ENCODE peak calls at places on chromosomes 5 and 9, in five cellular contexts. C is cardiac fibroblast, Q is right atrium auricular region, F is upper lobe of left lung, I is heart right ventricle. P is an unnamed sample.

GRCh38 chr5:114361724-114362196 is at the start of gene KCNN2:
- DNase-seq in I (peak; percentile 92), F (peak; percentile 86), C (peak; percentile 19), Q (peak; percentile 67), P (no peak)

GRCh38 chr9:16243798-16244197 is 626.7 kb downstream of the BNC2 start:
- DNase-seq in F (no peak), Q (no peak), I (no peak), C (no peak), P (no peak)

GRCh38 chr5:926416-927171 is 33.9 kb downstream of the TRIP13 start:
- DNase-seq in Q (no peak), I (no peak), F (peak; percentile 88), C (peak; percentile 45), P (no peak)

GRCh38 chr5:179488464-179488863 is 61.9 kb upstream of the RUFY1 start:
- DNase-seq in F (no peak), Q (no peak), I (no peak), C (peak; percentile 69), P (no peak)

GRCh38 chr5:39076757-39077475 is 2.7 kb upstream of the RICTOR start:
- DNase-seq in F (no peak), C (peak; percentile 17), I (no peak), Q (no peak), P (no peak)

GRCh38 chr5:1834721-1835425 is 33.7 kb downstream of the NDUFS6 start:
- DNase-seq in F (no peak), Q (no peak), I (no peak), C (no peak), P (no peak)

GRCh38 chr9:27442464-27442863 is 81.6 kb upstream of the IFNK start:
- DNase-seq in C (no peak), I (no peak), F (no peak), Q (no peak), P (no peak)

GRCh38 chr9:126475933-126476555 is 137.7 kb upstream of the LMX1B start:
- DNase-seq in F (no peak), C (no peak), I (no peak), Q (no peak), P (no peak)

GRCh38 chr5:56543431-56544385 is 271.6 kb upstream of the MAP3K1 start:
- DNase-seq in C (no peak), I (no peak), F (no peak), Q (no peak), P (no peak)

GRCh38 chr9:95981741-95982390 is 106.4 kb downstream of the ERCC6L2 start:
- DNase-seq in I (no peak), F (no peak), C (no peak), Q (no peak), P (no peak)

GRCh38 chr5:96901384-96901783 is 25.1 kb downstream of the ERAP2 start:
- DNase-seq in F (no peak), Q (no peak), C (no peak), I (no peak), P (no peak)

GRCh38 chr5:10133830-10134229 is 115.9 kb downstream of the ATPSCKMT start:
- DNase-seq in Q (no peak), C (peak; percentile 50), I (no peak), F (no peak), P (no peak)

GRCh38 chr5:104189909-104190308 is 627.3 kb upstream of the NUDT12 start:
- DNase-seq in F (no peak), I (no peak), Q (no peak), C (peak; percentile 39), P (no peak)

GRCh38 chr9:113581865-113582697 is 118.6 kb downstream of the RGS3 start:
- DNase-seq in Q (peak; percentile 83), F (peak; percentile 76), I (peak; percentile 80), C (no peak), P (peak; percentile 69)

GRCh38 chr5:132831095-132831860 is 831 bp upstream of the SHROOM1 start:
- DNase-seq in Q (no peak), C (no peak), I (no peak), F (peak; percentile 51), P (no peak)

GRCh38 chr9:117543089-117543488 is 128.2 kb upstream of the ASTN2 start:
- DNase-seq in Q (no peak), I (no peak), C (no peak), F (no peak), P (no peak)

GRCh38 chr9:133949486-133950061 is 42.5 kb downstream of the VAV2 start:
- DNase-seq in I (no peak), C (no peak), F (no peak), Q (no peak), P (no peak)

GRCh38 chr5:111383288-111383970 is 128.9 kb downstream of the STARD4 start:
- DNase-seq in F (no peak), C (no peak), Q (no peak), I (no peak), P (no peak)

GRCh38 chr5:56712895-56713565 is 102.3 kb upstream of the MAP3K1 start:
- DNase-seq in F (no peak), Q (no peak), C (no peak), I (no peak), P (no peak)

GRCh38 chr9:69391946-69392345 is 66.9 kb downstream of the ENTREP1 start:
- DNase-seq in F (no peak), C (peak; percentile 28), I (peak; percentile 68), Q (no peak), P (no peak)

GRCh38 chr9:82170079-82170662 is 181.6 kb downstream of the SPATA31D1 start:
- DNase-seq in C (no peak), F (no peak), Q (no peak), I (no peak), P (no peak)

GRCh38 chr5:160175438-160176218 is 53.7 kb upstream of the FABP6 start:
- DNase-seq in I (peak; percentile 35), C (peak; percentile 46), Q (peak; percentile 67), F (peak; percentile 53), P (no peak)

GRCh38 chr5:180115326-180116076 is 43.9 kb upstream of the RNF130 start:
- DNase-seq in Q (no peak), I (no peak), F (no peak), C (no peak), P (no peak)

GRCh38 chr5:16411741-16412455 is 53.7 kb downstream of the ZNF622 start:
- DNase-seq in Q (no peak), F (no peak), C (no peak), I (no peak), P (no peak)

GRCh38 chr5:106454651-106455415 is 1215.9 kb downstream of the EFNA5 start:
- DNase-seq in C (peak; percentile 42), F (no peak), Q (no peak), I (no peak), P (no peak)

GRCh38 chr5:84255318-84255717 is 129.4 kb downstream of the EDIL3 start:
- DNase-seq in F (no peak), C (peak; percentile 64), Q (no peak), I (no peak), P (no peak)

GRCh38 chr5:177416334-177416733 is 7.0 kb upstream of the F12 start:
- DNase-seq in C (peak; percentile 69), Q (peak; percentile 88), I (no peak), F (peak; percentile 55), P (no peak)

GRCh38 chr5:96680759-96681158 is 18.6 kb downstream of the CAST start:
- DNase-seq in C (no peak), Q (no peak), F (peak; percentile 28), I (no peak), P (no peak)

GRCh38 chr9:36011379-36011778 is 25.3 kb upstream of the RECK start:
- DNase-seq in C (peak; percentile 30), F (no peak), Q (no peak), I (no peak), P (no peak)

GRCh38 chr5:116970318-116970717 is 395.7 kb upstream of the SEMA6A start:
- DNase-seq in C (no peak), I (no peak), Q (no peak), F (no peak), P (no peak)

GRCh38 chr5:110105692-110106091 is 416.0 kb downstream of the MAN2A1 start:
- DNase-seq in Q (no peak), I (peak; percentile 46), C (peak; percentile 41), F (no peak), P (no peak)

GRCh38 chr5:139388198-139388821 is 1.4 kb downstream of the MZB1 start:
- DNase-seq in I (no peak), F (no peak), C (peak; percentile 61), Q (no peak), P (no peak)

GRCh38 chr9:134186471-134187109 is 22.2 kb upstream of the RNU6ATAC start:
- DNase-seq in F (peak; percentile 65), I (no peak), C (peak; percentile 42), Q (no peak), P (no peak)

GRCh38 chr5:137453476-137454080 is 45.5 kb downstream of the SPOCK1 start:
- DNase-seq in F (no peak), Q (no peak), I (peak; percentile 20), C (peak; percentile 72), P (no peak)

GRCh38 chr5:130549884-130550552 is 615.0 kb downstream of the HINT1 start:
- DNase-seq in I (no peak), Q (no peak), F (no peak), C (peak; percentile 75), P (no peak)

GRCh38 chr9:135974220-135974573 is 13.0 kb upstream of the UBAC1 start:
- DNase-seq in Q (no peak), F (no peak), I (no peak), C (no peak), P (no peak)
- TF ChIP-seq CTCF in Q (no peak), F (no peak), I (no peak), C (no peak), P (no peak)

DNA sequence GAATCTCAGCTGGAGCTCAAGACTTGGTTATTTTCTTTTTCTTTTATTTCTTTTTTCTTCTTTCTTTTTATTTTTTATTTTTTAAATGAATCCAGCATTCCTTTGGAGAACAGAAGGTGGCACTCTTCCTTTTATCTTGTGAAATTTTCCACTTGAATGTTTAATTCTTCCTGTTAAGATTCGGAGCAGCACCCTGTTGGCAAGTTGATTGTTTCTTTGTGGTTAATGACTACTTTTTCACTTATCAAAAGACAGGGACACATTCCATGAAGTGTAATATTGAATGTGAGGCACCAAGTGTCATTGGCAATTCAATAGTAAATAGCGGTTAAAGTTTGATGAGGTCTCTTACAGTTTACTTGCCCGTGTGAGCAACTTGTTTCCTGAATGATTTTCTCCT is 240.5 kb upstream of the CHD1 start:
- DNase-seq in F (no peak), C (peak; percentile 0), I (no peak), Q (no peak), P (no peak)
- TF ChIP-seq CTCF in F (no peak), C (no peak), I (no peak), Q (no peak), P (no peak)

DNA sequence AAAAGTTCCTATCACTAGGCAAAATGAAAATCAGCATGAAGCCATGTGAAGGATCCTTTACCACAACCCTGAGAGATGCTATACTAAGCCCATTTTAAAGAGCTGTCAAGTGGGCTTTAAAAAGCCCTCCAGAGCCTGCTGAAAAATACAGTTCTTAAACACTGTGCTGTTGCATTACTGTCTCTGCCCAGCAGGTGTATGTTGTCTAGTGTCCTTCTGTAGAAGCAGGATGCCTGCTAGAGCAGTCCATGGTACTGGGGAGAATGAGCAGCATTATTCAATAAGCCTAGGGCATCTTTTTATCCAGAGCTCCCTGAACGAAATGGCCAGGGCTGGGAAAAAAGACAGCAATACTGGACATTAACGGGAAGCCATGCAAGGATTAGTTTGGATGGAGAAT is 126.2 kb upstream of the PLCXD3 start:
- DNase-seq in Q (no peak), F (no peak), C (peak; percentile 47), I (no peak), P (no peak)
- TF ChIP-seq CTCF in Q (no peak), F (no peak), C (peak; percentile 64), I (peak; percentile 15), P (no peak)

GRCh38 chr5:151284392-151284967 is 19.1 kb downstream of the SLC36A3 start:
- DNase-seq in Q (no peak), F (no peak), I (no peak), C (no peak), P (no peak)
- TF ChIP-seq CTCF in Q (no peak), F (no peak), I (no peak), C (no peak), P (peak; percentile 24)